ENCODE peak calls at places on chromosomes 7 and 10, in six cellular contexts. E is spleen, L is endothelial cell of umbilical vein, O is Panc1, H is K562, Q is GM12878. T is an unnamed sample.

GRCh38 chr10:17756557-17757208 is 4.7 kb downstream of the TMEM236 start:
- DNase-seq in O (no peak), L (no peak), Q (peak), E (no peak), H (no peak), T (no peak)

GRCh38 chr10:72170263-72170662 is 45.5 kb upstream of the ANAPC16 start:
- DNase-seq in Q (no peak), H (no peak), E (no peak), O (no peak), L (peak), T (no peak)

GRCh38 chr7:32453286-32454011 is 36.7 kb downstream of the LSM5 start:
- DNase-seq in Q (no peak), E (no peak), H (no peak), O (no peak), L (no peak), T (no peak)

GRCh38 chr7:90459888-90460287 is 9.6 kb upstream of the PTTG1IP2 start:
- DNase-seq in O (no peak), H (no peak), E (no peak), Q (no peak), L (no peak), T (no peak)

GRCh38 chr10:116124777-116125176 is 148.2 kb downstream of the GFRA1 start:
- DNase-seq in O (no peak), Q (no peak), L (no peak), E (no peak), H (no peak), T (no peak)

GRCh38 chr7:6165521-6166325 is 106.7 kb downstream of the CYTH3 start:
- DNase-seq in Q (no peak), L (no peak), O (no peak), H (no peak), E (no peak), T (no peak)

GRCh38 chr7:111521660-111522059 is 40.6 kb downstream of the IMMP2L start:
- DNase-seq in O (no peak), H (no peak), E (no peak), Q (no peak), L (no peak), T (no peak)

GRCh38 chr7:18520450-18521235 is 25.1 kb downstream of the HDAC9 start:
- DNase-seq in H (no peak), L (no peak), E (no peak), Q (no peak), O (no peak), T (no peak)

GRCh38 chr7:89728550-89728949 is 425.7 kb upstream of the STEAP1 start:
- DNase-seq in O (no peak), H (no peak), L (no peak), E (no peak), Q (no peak), T (no peak)

GRCh38 chr10:89283988-89284475 is 17.8 kb upstream of the IFIT2 start:
- DNase-seq in Q (no peak), E (no peak), L (peak), H (no peak), O (no peak), T (no peak)

GRCh38 chr7:77982926-77983550 is 184.5 kb downstream of the PHTF2 start:
- DNase-seq in H (no peak), O (no peak), Q (no peak), L (no peak), E (no peak), T (no peak)

GRCh38 chr10:6014241-6014761 is 37.0 kb upstream of the IL15RA start:
- DNase-seq in Q (peak), O (peak), E (no peak), H (peak), L (peak), T (no peak)

GRCh38 chr10:116158036-116158435 is 115.0 kb downstream of the GFRA1 start:
- DNase-seq in Q (no peak), L (no peak), H (no peak), O (no peak), E (no peak), T (no peak)

DNA sequence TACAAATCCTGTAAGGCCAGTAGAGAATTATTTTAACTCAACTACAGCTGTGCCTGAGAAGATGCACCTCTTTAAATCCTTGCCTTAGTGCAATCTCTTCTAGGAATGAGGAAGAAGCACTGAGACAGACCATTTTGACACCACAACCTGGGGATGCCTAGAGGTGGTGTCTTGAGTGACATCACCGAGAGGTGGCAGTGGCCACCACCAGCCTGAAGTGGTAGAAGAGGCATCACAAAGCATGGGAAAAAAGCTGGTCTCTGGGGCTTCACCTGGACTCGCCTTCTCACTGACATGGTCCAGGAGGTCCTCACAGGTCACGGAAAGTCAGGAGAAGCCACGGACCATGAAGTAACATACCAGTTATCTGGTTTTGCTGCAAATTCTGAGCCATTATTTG is 99.2 kb upstream of the PDLIM1 start:
- DNase-seq in E (no peak), L (no peak), H (no peak), O (no peak), Q (no peak), T (no peak)
- TF ChIP-seq CTCF in E (no peak), L (no peak), H (peak), O (no peak), Q (no peak), T (no peak)

GRCh38 chr10:95289003-95289920 is 1.5 kb downstream of the PDLIM1 start:
- DNase-seq in Q (no peak), E (no peak), L (no peak), O (no peak), H (peak), T (no peak)
- H3K27ac ChIP-seq in Q (peak), E (peak), L (no peak), O (peak), H (peak), T (peak)

GRCh38 chr10:30183076-30183402 is 123.7 kb upstream of the JCAD start:
- DNase-seq in O (no peak), L (no peak), Q (no peak), H (no peak), E (no peak), T (no peak)
- TF ChIP-seq POLR2AphosphoS5 in O (no peak), L (no peak), Q (no peak), H (no peak), E (no peak), T (no peak)

DNA sequence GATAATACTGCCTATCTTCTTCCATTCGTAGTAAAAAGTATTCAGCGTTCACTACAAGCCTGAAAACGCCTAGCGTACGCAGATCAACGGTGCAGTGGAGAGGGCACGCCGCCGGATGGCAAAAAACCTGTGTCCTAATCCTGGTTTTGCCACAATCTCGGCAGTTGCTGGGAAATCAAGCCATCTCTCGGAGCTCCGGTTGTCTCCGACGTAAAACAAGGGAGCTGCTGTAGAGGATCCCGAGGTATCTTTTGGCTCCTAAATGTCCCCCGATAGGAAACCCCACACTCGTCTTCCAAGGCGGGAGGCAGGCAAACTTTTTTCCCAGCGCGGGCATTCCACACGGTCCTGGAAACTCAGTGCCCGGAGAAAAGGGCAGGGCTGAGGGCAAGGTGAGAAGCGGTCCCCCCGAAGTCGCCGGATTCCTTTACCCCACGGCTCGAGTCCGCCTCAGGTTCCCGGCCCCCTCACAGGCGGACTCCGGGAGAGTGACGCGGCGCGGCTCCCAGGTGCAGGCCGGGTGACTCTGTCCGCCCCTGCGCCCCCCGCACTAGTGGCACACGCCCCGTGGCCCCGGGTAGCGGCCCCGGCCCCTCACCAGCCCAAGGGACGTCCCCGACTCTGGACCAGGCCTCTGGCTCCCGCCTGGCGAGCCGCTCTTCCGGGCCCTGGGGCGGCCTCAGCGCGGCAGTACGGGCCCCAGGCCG is 649 bp downstream of the IDE start:
- DNase-seq in L (peak), Q (no peak), H (peak), E (peak), O (no peak), T (no peak)
- TF ChIP-seq CTCF in L (peak), Q (no peak), H (no peak), E (no peak), O (no peak), T (no peak)

GRCh38 chr7:149715476-149715875 is 57.9 kb downstream of the ZNF467 start:
- DNase-seq in E (peak), O (no peak), H (no peak), Q (no peak), L (no peak), T (peak)
- H3K27ac ChIP-seq in E (peak), O (peak), H (peak), Q (no peak), L (no peak), T (peak)

GRCh38 chr7:38673795-38674194 is 42.6 kb upstream of the AMPH start:
- DNase-seq in H (no peak), O (peak), Q (no peak), L (peak), E (no peak), T (no peak)
- TF ChIP-seq POLR2AphosphoS5 in H (no peak), O (no peak), Q (no peak), L (no peak), E (no peak), T (no peak)

T was measured in vagina.